ENCODE peak calls at places on chromosomes 16 and 17, in six cellular contexts. W is CD8-positive, alpha-beta T cell; D is epithelial cell of proximal tubule; T is Peyer's patch; R is WERI-Rb-1; X is astrocyte of the cerebellum. K is an unnamed sample.

GRCh38 chr17:21676281-21677111 is 15.8 kb upstream of the KCNJ18 start:
- DNase-seq in D (no peak), R (no peak), T (no peak), W (no peak), X (no peak), K (no peak)

GRCh38 chr16:28103516-28104170 is 40.1 kb upstream of the GSG1L start:
- DNase-seq in W (no peak), D (no peak), R (no peak), X (no peak), T (no peak), K (no peak)

GRCh38 chr17:18148586-18148985 is 35.0 kb upstream of the ALKBH5 start:
- DNase-seq in R (no peak), W (no peak), T (no peak), X (no peak), D (no peak), K (no peak)

GRCh38 chr16:26795184-26795583 is 271.5 kb upstream of the C16orf82 start:
- DNase-seq in W (no peak), D (no peak), R (peak), X (no peak), T (no peak), K (no peak)

GRCh38 chr16:25035494-25036405 is 20.6 kb upstream of the ARHGAP17 start:
- DNase-seq in T (no peak), R (no peak), D (no peak), W (no peak), X (no peak), K (no peak)

GRCh38 chr17:81950501-81950900 is 3.5 kb upstream of the MYADML2 start:
- DNase-seq in D (no peak), R (no peak), T (no peak), W (no peak), X (no peak), K (no peak)

GRCh38 chr16:67399749-67400704 is 6.7 kb upstream of the TPPP3 start:
- DNase-seq in T (no peak), W (no peak), D (no peak), X (no peak), R (no peak), K (no peak)

GRCh38 chr16:54026456-54026855 is 260.1 kb downstream of the IRX3 start:
- DNase-seq in W (no peak), R (no peak), T (no peak), D (no peak), X (peak), K (no peak)

GRCh38 chr16:89691231-89691985 is 4.9 kb downstream of the CDK10 start:
- DNase-seq in R (no peak), T (no peak), W (no peak), D (no peak), X (no peak), K (no peak)

GRCh38 chr16:51393381-51394005 is 242.4 kb upstream of the SALL1 start:
- DNase-seq in D (no peak), W (no peak), R (no peak), X (no peak), T (no peak), K (no peak)

GRCh38 chr17:76121932-76122383 is 18.4 kb upstream of the EXOC7 start:
- DNase-seq in W (no peak), X (no peak), R (no peak), D (no peak), T (peak), K (peak)

GRCh38 chr16:48447940-48448536 is 62.8 kb upstream of the SIAH1 start:
- DNase-seq in D (no peak), R (no peak), T (no peak), W (no peak), X (no peak), K (no peak)

GRCh38 chr17:69528035-69528434 is 113.5 kb downstream of the MAP2K6 start:
- DNase-seq in T (no peak), X (no peak), D (no peak), R (no peak), W (no peak), K (no peak)

GRCh38 chr17:41796066-41796895 is 9.8 kb upstream of the JUP start:
- DNase-seq in X (no peak), R (no peak), D (no peak), T (no peak), W (no peak), K (no peak)

GRCh38 chr17:79949646-79950292 is 85.9 kb downstream of the TBC1D16 start:
- DNase-seq in X (no peak), T (no peak), W (no peak), R (peak), D (no peak), K (no peak)

GRCh38 chr17:53662608-53663007 is 160.1 kb upstream of the KIF2B start:
- DNase-seq in R (no peak), T (no peak), D (no peak), X (no peak), W (no peak), K (no peak)

GRCh38 chr17:66652840-66653507 is 181.9 kb upstream of the CACNG5 start:
- DNase-seq in R (no peak), D (no peak), X (no peak), T (no peak), W (no peak), K (no peak)

GRCh38 chr17:42194133-42194899 is at the start of gene GHDC:
- DNase-seq in X (no peak), R (peak), W (peak), D (no peak), T (peak), K (peak)

GRCh38 chr17:8420041-8420934 is 15.4 kb upstream of the NDEL1 start:
- DNase-seq in D (no peak), T (peak), W (no peak), R (no peak), X (peak), K (no peak)

GRCh38 chr17:65696739-65697394 is 135.4 kb upstream of the AXIN2 start:
- DNase-seq in T (no peak), R (no peak), X (peak), W (no peak), D (peak), K (no peak)

GRCh38 chr16:53821957-53822625 is 118.1 kb downstream of the FTO start:
- DNase-seq in W (no peak), X (peak), R (no peak), T (no peak), D (peak), K (no peak)

GRCh38 chr17:82524540-82524939 is 5.0 kb downstream of the FOXK2 start:
- DNase-seq in X (no peak), D (no peak), R (no peak), T (no peak), W (no peak), K (no peak)

GRCh38 chr16:65657051-65657450 is 535.2 kb upstream of the CDH11 start:
- DNase-seq in X (no peak), R (no peak), T (no peak), W (no peak), D (no peak), K (no peak)

GRCh38 chr17:35825206-35825605 is 15.9 kb downstream of the TAF15 start:
- DNase-seq in W (no peak), D (no peak), T (no peak), R (no peak), X (no peak), K (no peak)

GRCh38 chr16:50763211-50763610 is 21.3 kb downstream of the CYLD start:
- DNase-seq in T (no peak), W (no peak), R (no peak), D (no peak), X (no peak), K (no peak)

GRCh38 chr16:84314814-84315213 is 20.1 kb downstream of the WFDC1 start:
- DNase-seq in W (no peak), T (no peak), X (no peak), R (no peak), D (no peak), K (no peak)

GRCh38 chr17:61737820-61738219 is 125.5 kb downstream of the BRIP1 start:
- DNase-seq in T (no peak), D (no peak), W (no peak), X (no peak), R (no peak), K (no peak)

GRCh38 chr17:34275881-34276280 is 5.9 kb downstream of the CCL7 start:
- DNase-seq in X (peak), T (no peak), D (no peak), R (no peak), W (no peak), K (no peak)

GRCh38 chr17:75133001-75133400 is 1.5 kb upstream of the NT5C start:
- DNase-seq in W (no peak), T (no peak), R (no peak), X (no peak), D (no peak), K (no peak)

DNA sequence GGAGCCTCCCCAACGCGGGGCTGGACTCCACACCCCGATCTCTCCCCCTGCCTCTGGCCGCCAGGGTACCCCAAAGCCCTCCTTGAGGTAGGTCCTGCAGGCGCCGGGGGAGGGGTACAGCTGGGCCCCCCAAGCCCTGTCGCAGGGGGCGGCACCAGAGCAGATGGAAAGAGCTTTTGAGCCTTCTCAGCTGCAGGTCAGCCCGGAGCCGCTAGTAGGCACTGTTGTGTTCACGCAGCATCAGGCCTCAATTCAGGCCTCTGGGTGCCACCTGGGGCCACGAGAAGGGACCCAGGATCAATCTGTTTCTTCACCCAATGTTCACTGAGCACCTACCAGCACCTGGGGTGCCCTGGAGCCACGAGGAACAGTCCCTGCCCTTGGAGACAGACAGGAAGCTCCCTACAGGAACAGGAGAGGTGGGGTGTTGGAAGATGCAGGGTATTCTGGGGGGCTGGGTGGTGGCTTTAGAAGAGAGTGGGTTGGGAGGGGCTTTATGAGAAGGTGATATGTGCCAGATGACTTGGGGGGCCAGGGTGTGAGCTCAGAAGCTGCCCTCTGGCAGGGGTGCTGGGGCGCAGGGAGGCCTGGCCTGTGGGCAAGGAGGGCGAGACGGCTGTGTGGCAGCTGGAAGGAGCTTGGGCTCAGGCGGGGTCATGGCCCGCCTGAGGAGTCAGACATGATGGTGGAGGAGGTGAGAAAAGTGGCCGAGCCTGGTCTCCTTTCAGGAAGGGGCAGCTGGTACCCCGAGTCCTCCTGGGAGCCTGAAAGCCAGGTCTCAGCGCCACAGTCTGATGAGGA is 122.0 kb upstream of the GSE1 start:
- DNase-seq in R (peak), W (peak), D (no peak), T (peak), X (no peak), K (peak)
- TF ChIP-seq CTCF in R (peak), W (peak), D (peak), T (peak), X (peak), K (peak)

DNA sequence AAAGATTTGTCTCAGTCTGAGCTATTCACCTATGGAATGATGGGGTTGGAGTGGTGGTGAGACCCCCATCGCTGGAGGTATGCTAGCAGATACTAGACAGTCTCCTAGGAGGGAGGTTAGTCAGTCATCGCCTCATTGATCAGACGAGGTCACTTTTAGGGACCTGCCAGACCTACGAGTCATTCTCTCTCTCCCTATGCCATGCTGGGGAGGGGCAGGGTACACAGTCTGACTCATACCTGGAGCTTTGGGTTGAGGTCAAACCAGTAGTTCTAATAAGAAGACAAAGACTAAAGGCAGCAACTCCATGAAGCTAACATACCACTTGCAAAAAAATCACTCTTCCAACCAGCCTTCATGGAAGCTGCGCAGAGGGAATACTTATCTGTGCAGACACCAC is 236.7 kb upstream of the NLRP1 start:
- DNase-seq in R (no peak), X (no peak), D (no peak), T (no peak), W (no peak), K (no peak)
- TF ChIP-seq CTCF in R (no peak), X (no peak), D (no peak), T (no peak), W (no peak), K (no peak)

GRCh38 chr17:2401426-2402221 is 764 bp upstream of the MNT start:
- DNase-seq in D (peak), T (peak), R (peak), W (peak), X (peak), K (peak)

GRCh38 chr17:2400474-2400866 is 390 bp downstream of the MNT start:
- DNase-seq in D (no peak), R (no peak), W (peak), T (peak), X (no peak), K (peak)

GRCh38 chr17:2402517-2402916 is 1.7 kb upstream of the MNT start:
- DNase-seq in R (peak), W (no peak), D (no peak), X (no peak), T (no peak), K (no peak)

GRCh38 chr17:2399572-2400473 is 1.0 kb downstream of the MNT start:
- DNase-seq in T (peak), W (peak), D (no peak), X (peak), R (peak), K (peak)

GRCh38 chr17:2400877-2401425 is at the start of gene MNT:
- DNase-seq in X (peak), D (no peak), T (peak), W (peak), R (peak), K (peak)
- TF ChIP-seq CTCF in X (no peak), D (no peak), T (peak), W (no peak), R (no peak), K (no peak)

DNA sequence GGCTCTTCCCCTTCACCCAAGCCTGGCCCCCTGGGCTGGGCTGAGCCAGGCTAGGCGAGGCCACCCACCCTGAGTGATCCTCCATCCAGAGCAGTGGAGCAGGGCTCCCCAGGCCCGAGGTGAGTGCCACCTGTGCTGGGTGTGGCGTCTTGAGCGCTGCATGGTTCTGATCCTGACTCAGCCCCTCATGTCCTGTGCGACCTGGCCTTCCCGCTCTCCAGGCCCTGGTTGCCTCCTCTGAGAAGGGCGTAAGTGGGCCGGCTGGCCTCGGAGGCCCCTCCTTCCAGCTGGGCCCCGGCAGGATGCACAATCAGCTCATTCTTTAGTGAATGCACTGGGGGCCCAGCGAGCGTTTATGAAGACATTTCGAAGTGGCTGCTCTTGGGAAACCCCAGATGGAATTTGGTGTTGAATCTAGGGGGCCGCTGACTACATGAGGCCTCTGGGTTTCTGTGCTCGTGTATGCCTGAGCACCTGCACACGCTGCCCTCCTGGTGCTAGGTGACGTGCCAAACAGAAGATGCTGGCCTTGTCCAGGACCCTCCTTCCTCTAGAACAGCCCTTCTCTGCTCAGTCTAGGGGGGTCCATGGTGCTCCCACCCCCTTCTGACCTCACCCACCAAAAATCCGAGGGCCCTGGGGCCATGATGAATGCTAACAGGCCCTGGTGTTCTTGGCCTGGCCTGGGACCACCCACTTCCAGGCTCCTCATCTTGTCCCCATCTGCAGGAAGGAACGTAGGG is 3.7 kb upstream of the TMEM92 start:
- DNase-seq in X (no peak), R (no peak), W (no peak), D (no peak), T (no peak), K (peak)
- TF ChIP-seq CTCF in X (no peak), R (no peak), W (no peak), D (no peak), T (no peak), K (no peak)

DNA sequence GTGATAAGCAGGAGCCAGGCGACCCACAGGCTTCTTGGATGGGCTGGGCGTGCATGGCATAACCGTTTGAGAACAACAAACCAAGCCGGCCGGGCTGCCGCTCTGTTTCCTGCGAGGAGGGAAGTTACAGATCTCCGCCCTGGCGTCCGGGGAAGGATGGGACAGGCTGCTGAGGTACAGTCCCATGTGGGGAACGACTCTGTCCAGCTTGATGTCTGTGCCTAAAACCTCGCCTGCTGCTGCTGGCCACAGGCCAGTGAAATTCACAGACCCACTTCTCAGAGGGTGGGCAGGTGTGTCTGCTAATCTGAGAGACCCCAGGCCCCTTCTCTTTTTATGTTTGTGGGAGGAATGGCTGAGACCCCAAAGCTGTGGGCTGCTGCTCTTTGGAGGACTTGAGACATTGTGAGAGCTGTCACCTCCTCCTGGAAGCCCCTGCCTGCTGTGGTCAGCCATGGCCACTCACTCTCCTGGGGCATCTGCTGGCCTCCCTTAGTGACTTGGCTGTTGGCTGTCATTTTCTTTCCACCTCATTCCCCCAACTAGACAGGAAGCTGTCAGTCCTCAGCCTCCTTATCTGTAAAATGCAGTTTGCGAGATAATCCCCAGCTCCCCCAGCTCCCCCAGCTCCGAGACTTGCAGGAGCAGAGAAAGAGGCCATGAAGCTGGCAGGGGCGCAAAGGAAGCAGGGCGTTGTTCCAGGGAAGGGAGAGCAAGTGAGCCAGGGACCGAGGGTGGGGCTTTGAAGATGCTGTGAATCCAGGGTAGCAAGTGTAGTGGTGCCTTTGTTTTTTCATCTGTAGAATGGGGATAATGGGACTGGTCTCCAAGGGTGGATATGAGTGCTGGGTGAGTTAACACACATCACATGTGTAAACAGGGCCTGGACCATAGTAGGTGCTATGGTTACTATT is 51.0 kb downstream of the CMIP start:
- DNase-seq in R (no peak), D (no peak), W (no peak), X (no peak), T (no peak), K (no peak)
- TF ChIP-seq CTCF in R (no peak), D (no peak), W (no peak), X (no peak), T (no peak), K (no peak)

DNA sequence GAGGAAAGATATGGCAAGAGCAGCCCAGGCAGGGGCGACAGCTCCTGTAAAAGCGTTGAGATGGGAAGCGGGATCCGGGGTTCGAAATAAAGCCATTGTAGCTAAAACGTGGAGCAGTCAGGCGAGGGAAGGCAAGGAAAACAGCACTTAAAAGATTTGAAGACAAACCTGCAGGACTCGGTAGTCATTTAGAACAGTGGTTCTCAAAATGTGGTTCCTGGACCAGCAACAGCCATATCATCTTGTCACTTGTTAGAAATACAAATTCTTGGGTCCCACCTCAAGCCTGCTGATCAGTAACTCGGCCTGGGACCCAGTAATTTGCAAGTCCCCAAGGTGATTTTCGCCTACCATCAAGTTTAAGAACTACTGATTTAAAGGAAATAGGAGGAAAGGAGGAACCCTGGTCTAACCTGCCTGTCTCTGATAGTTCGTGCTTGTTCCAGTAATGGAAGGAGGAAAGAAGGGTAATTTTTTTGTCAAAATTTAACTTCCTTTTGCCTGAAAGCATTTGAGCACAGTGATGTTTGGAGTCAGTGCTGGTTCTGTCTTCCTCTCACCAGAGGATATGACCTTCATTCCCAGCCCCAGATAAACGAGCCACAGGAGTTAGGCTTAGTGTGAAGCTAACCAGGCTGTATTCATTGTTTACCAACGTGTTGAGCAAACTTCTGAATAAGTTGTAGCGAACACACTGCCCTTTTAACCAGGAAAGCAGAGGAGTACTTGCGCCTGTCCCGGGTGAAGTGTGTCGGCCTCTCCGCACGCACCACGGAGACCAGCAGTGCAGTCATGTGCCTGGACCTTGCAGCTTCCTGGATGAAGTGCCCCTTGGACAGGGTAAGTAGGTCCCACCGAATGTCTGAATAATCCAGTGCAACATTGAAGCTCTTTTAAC is 1.1 kb downstream of the ORC6 start:
- DNase-seq in T (no peak), D (no peak), X (no peak), W (no peak), R (no peak), K (no peak)
- TF ChIP-seq CTCF in T (no peak), D (no peak), X (no peak), W (no peak), R (no peak), K (no peak)

GRCh38 chr17:6276711-6277110 is 158.2 kb downstream of the AIPL1 start:
- DNase-seq in D (no peak), W (no peak), R (no peak), X (no peak), T (no peak), K (no peak)
- TF ChIP-seq CTCF in D (peak), W (no peak), R (peak), X (no peak), T (no peak), K (no peak)

K was measured in GM13976.